ENCODE peak calls at places on chromosome 9, in five cellular contexts. J, R, C, Q and H are unnamed samples.
A peak's percentile ranks its signal among the peaks of the same experiment; 100 is the strongest.

GRCh38 chr9:126915281-126915816 is 767 bp downstream of the RALGPS1 start:
- DNase-seq in J (peak; percentile 75), C (peak; percentile 95), Q (peak; percentile 21), R (no peak), H (no peak)

GRCh38 chr9:71783120-71783523 is 14.8 kb upstream of the CEMIP2 start:
- DNase-seq in C (peak; percentile 46), R (peak; percentile 90), Q (peak; percentile 93), J (peak; percentile 76), H (no peak)

GRCh38 chr9:127684576-127684975 is 22.2 kb upstream of the CFAP157 start:
- DNase-seq in C (no peak), R (no peak), J (no peak), Q (no peak), H (no peak)

GRCh38 chr9:123364241-123364824 is 8.3 kb downstream of the CRB2 start:
- DNase-seq in J (no peak), Q (no peak), C (no peak), R (no peak), H (peak; percentile 79)

GRCh38 chr9:3385871-3386270 is 139.9 kb downstream of the RFX3 start:
- DNase-seq in J (no peak), R (no peak), C (no peak), Q (no peak), H (no peak)

GRCh38 chr9:15033316-15033715 is 123.1 kb upstream of the FREM1 start:
- DNase-seq in C (no peak), R (no peak), J (no peak), Q (no peak), H (no peak)

GRCh38 chr9:3825724-3826123 is 299.9 kb upstream of the RFX3 start:
- DNase-seq in C (no peak), Q (no peak), J (no peak), R (no peak), H (no peak)

GRCh38 chr9:4430492-4431261 is 59.6 kb upstream of the SLC1A1 start:
- DNase-seq in R (no peak), J (no peak), Q (no peak), C (no peak), H (no peak)

GRCh38 chr9:37262410-37262809 is 142.0 kb downstream of the ZCCHC7 start:
- DNase-seq in R (no peak), J (no peak), C (no peak), Q (no peak), H (no peak)

GRCh38 chr9:112169368-112169767 is 5.7 kb downstream of the SUSD1 start:
- DNase-seq in Q (no peak), R (no peak), C (no peak), J (no peak), H (no peak)

GRCh38 chr9:91711755-91712591 is 238.1 kb downstream of the ROR2 start:
- DNase-seq in R (peak; percentile 55), C (no peak), Q (peak; percentile 34), J (peak; percentile 35), H (no peak)

GRCh38 chr9:75935606-75936005 is 45.1 kb downstream of the PCSK5 start:
- DNase-seq in R (no peak), J (no peak), Q (no peak), C (no peak), H (no peak)

GRCh38 chr9:19445452-19445851 is 36.6 kb downstream of the ACER2 start:
- DNase-seq in C (no peak), R (no peak), J (no peak), Q (no peak), H (no peak)

GRCh38 chr9:107141967-107142366 is 141.1 kb upstream of the RAD23B start:
- DNase-seq in Q (no peak), C (no peak), J (no peak), R (no peak), H (no peak)

GRCh38 chr9:124813496-124814177 is 36.7 kb downstream of the OLFML2A start:
- DNase-seq in R (no peak), J (no peak), Q (no peak), C (no peak), H (no peak)

GRCh38 chr9:125850763-125851162 is 103.6 kb downstream of the PBX3 start:
- DNase-seq in Q (no peak), R (no peak), C (no peak), J (no peak), H (no peak)

GRCh38 chr9:97808972-97809371 is 44.1 kb upstream of the FOXE1 start:
- DNase-seq in Q (no peak), R (no peak), C (no peak), J (no peak), H (no peak)

GRCh38 chr9:136143215-136144001 is 24.7 kb upstream of the TMEM250 start:
- DNase-seq in J (no peak), R (no peak), Q (no peak), C (no peak), H (no peak)

GRCh38 chr9:3939820-3940219 is 360.0 kb downstream of the GLIS3 start:
- DNase-seq in C (no peak), R (no peak), J (no peak), Q (no peak), H (no peak)

GRCh38 chr9:126536131-126536530 is 77.6 kb upstream of the LMX1B start:
- DNase-seq in C (no peak), J (no peak), R (no peak), Q (no peak), H (no peak)

GRCh38 chr9:91503650-91504007 is 80.0 kb upstream of the NFIL3 start:
- DNase-seq in C (no peak), Q (no peak), J (no peak), R (no peak), H (no peak)

GRCh38 chr9:99345936-99346335 is 123.9 kb downstream of the SEC61B start:
- DNase-seq in J (no peak), C (no peak), Q (no peak), R (no peak), H (no peak)

GRCh38 chr9:129464972-129465833 is 155.7 kb downstream of the C9orf50 start:
- DNase-seq in R (no peak), C (no peak), J (no peak), Q (no peak), H (no peak)

GRCh38 chr9:129460323-129461261 is 160.3 kb downstream of the C9orf50 start:
- DNase-seq in J (peak; percentile 98), R (peak; percentile 82), Q (peak; percentile 64), C (peak; percentile 97), H (peak; percentile 79)

GRCh38 chr9:129465834-129466535 is 154.9 kb downstream of the C9orf50 start:
- DNase-seq in Q (no peak), R (no peak), C (no peak), J (no peak), H (no peak)

GRCh38 chr9:129462360-129462759 is 158.5 kb downstream of the C9orf50 start:
- DNase-seq in J (no peak), Q (no peak), R (no peak), C (no peak), H (no peak)

GRCh38 chr9:129463477-129463876 is 157.4 kb downstream of the C9orf50 start:
- DNase-seq in C (no peak), J (no peak), Q (no peak), R (no peak), H (no peak)
- H3K27ac ChIP-seq in C (peak overlapping the region; percentile 14), J (no peak overlapping the region), Q (no peak overlapping the region), R (no peak overlapping the region), H (no peak overlapping the region)

GRCh38 chr9:89768051-89768450 is 163.2 kb downstream of the GADD45G start:
- DNase-seq in J (no peak), C (no peak), Q (no peak), R (no peak), H (no peak)
- H3K27ac ChIP-seq in J (no peak overlapping the region), C (no peak overlapping the region), Q (no peak overlapping the region), R (no peak overlapping the region), H (no peak overlapping the region)

DNA sequence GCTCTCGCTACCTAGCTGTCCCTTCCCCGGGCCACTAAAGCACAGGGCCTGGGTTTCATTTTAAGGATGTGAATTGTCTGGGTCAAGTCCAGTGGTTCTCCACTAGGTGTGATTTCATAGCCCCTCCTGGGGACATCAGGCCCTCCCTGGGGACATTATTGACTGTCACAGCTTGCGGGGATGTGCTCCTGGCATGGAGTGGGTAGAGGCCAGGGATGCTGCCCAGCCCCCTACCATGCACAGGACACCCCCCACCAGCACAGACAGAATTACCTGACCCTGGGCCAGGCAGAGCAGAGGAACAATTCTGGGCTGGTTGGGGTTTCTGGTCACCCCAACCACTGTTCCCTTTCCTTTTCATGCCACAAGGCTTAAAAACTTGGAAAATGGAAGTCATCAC is 4.1 kb downstream of the FAM78A start:
- DNase-seq in R (no peak), C (no peak), Q (no peak), J (no peak), H (no peak)
- H3K27ac ChIP-seq in R (peak overlapping the region; percentile 72), C (peak overlapping the region; percentile 83), Q (peak overlapping the region; percentile 96), J (no peak overlapping the region), H (peak overlapping the region; percentile 67)

DNA sequence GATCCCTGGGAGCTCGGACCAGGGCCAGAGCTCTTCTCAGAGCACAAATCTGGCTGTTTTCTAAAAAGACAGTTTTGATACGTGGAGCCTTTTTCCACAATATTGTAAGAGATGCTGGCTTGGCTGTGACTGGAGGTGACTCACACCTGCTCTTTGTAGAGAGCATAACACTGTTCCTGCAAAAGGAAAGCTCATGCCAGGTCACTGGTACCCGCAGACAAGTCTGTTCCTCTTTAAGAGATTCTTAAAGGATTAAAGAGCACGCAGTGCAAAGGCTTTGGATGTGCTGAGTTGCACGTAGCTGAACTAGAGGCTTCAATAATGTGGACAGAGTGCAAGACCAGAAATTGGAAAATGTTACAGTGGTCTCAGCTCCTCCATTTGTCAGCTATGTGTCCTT is 19.0 kb downstream of the ACTL7B start:
- DNase-seq in C (no peak), J (no peak), Q (no peak), R (no peak), H (no peak)
- H3K27ac ChIP-seq in C (no peak overlapping the region), J (no peak overlapping the region), Q (no peak overlapping the region), R (no peak overlapping the region), H (no peak overlapping the region)

GRCh38 chr9:69040646-69041045 is 5.1 kb downstream of the FXN start:
- DNase-seq in C (no peak), Q (no peak), R (no peak), J (no peak), H (no peak)

GRCh38 chr9:69036319-69036718 is 767 bp downstream of the FXN start:
- DNase-seq in J (no peak), R (no peak), Q (no peak), C (no peak), H (no peak)

GRCh38 chr9:69034071-69034470 is 1.5 kb upstream of the FXN start:
- DNase-seq in R (no peak), J (no peak), Q (no peak), C (no peak), H (no peak)

GRCh38 chr9:69035438-69036316 is at the start of gene FXN:
- DNase-seq in J (peak; percentile 79), R (peak; percentile 80), C (peak; percentile 85), Q (peak; percentile 77), H (peak; percentile 78)

DNA sequence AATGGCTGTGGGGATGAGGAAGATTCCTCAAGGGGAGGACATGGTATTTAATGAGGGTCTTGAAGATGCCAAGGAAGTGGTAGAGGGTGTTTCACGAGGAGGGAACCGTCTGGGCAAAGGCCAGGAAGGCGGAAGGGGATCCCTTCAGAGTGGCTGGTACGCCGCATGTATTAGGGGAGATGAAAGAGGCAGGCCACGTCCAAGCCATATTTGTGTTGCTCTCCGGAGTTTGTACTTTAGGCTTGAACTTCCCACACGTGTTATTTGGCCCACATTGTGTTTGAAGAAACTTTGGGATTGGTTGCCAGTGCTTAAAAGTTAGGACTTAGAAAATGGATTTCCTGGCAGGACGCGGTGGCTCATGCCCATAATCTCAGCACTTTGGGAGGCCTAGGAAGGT is 1.2 kb downstream of the FXN start:
- DNase-seq in J (no peak), R (no peak), Q (no peak), C (no peak), H (no peak)
- H3K27ac ChIP-seq in J (peak overlapping the region; percentile 89), R (peak overlapping the region; percentile 60), Q (peak overlapping the region; percentile 73), C (peak overlapping the region; percentile 89), H (no peak overlapping the region)